ENCODE peak calls at places on chromosomes 16 and 17, in eight cellular contexts. One of them, this sample, is unnamed.
A peak's percentile ranks its signal among the peaks of the same experiment; 100 is the strongest.

GRCh38 chr17:42347198-42347597 is 41.0 kb downstream of the STAT3 start:
- DNase-seq in fibroblast of pulmonary artery: peak; percentile 72
- DNase-seq in mucosa of descending colon: no peak
- DNase-seq in fibroblast of mammary gland: peak; percentile 90
- DNase-seq in epithelial cell of proximal tubule: no peak
- DNase-seq in cardiac fibroblast: peak; percentile 73
- DNase-seq in activated B cell treated with CpG ODN at 0.5 μM for 24 hours: no peak
- DNase-seq in CD8-positive, alpha-beta T cell: no peak
- DNase-seq in this sample: no peak

GRCh38 chr16:50611332-50611934 is 63.2 kb downstream of the NKD1 start:
- DNase-seq in epithelial cell of proximal tubule: no peak
- DNase-seq in CD8-positive, alpha-beta T cell: no peak
- DNase-seq in fibroblast of mammary gland: peak; percentile 39
- DNase-seq in cardiac fibroblast: peak; percentile 41
- DNase-seq in mucosa of descending colon: peak; percentile 26
- DNase-seq in fibroblast of pulmonary artery: peak; percentile 56
- DNase-seq in activated B cell treated with CpG ODN at 0.5 μM for 24 hours: no peak
- DNase-seq in this sample: no peak

GRCh38 chr16:4273858-4274291 is 1.1 kb upstream of the TFAP4 start:
- DNase-seq in cardiac fibroblast: peak; percentile 71
- DNase-seq in fibroblast of pulmonary artery: peak; percentile 75
- DNase-seq in CD8-positive, alpha-beta T cell: peak; percentile 56
- DNase-seq in epithelial cell of proximal tubule: no peak
- DNase-seq in activated B cell treated with CpG ODN at 0.5 μM for 24 hours: peak; percentile 41
- DNase-seq in mucosa of descending colon: peak; percentile 79
- DNase-seq in fibroblast of mammary gland: peak; percentile 25
- DNase-seq in this sample: peak; percentile 35

GRCh38 chr17:7262192-7263070 is at the start of gene CLDN7:
- DNase-seq in epithelial cell of proximal tubule: no peak
- DNase-seq in cardiac fibroblast: no peak
- DNase-seq in CD8-positive, alpha-beta T cell: peak; percentile 14
- DNase-seq in fibroblast of pulmonary artery: no peak
- DNase-seq in mucosa of descending colon: peak; percentile 96
- DNase-seq in fibroblast of mammary gland: no peak
- DNase-seq in activated B cell treated with CpG ODN at 0.5 μM for 24 hours: peak; percentile 22
- DNase-seq in this sample: no peak

GRCh38 chr16:13436641-13437423 is 483.1 kb upstream of the ERCC4 start:
- DNase-seq in epithelial cell of proximal tubule: peak; percentile 100
- DNase-seq in mucosa of descending colon: no peak
- DNase-seq in activated B cell treated with CpG ODN at 0.5 μM for 24 hours: no peak
- DNase-seq in CD8-positive, alpha-beta T cell: no peak
- DNase-seq in cardiac fibroblast: no peak
- DNase-seq in fibroblast of pulmonary artery: no peak
- DNase-seq in fibroblast of mammary gland: peak; percentile 69
- DNase-seq in this sample: no peak

GRCh38 chr17:49438439-49438861 is 23.8 kb upstream of the PHB1 start:
- DNase-seq in mucosa of descending colon: no peak
- DNase-seq in fibroblast of pulmonary artery: no peak
- DNase-seq in CD8-positive, alpha-beta T cell: no peak
- DNase-seq in epithelial cell of proximal tubule: no peak
- DNase-seq in fibroblast of mammary gland: no peak
- DNase-seq in cardiac fibroblast: no peak
- DNase-seq in activated B cell treated with CpG ODN at 0.5 μM for 24 hours: no peak
- DNase-seq in this sample: no peak

GRCh38 chr17:17060001-17060929 is 18.0 kb downstream of the MPRIP start:
- DNase-seq in CD8-positive, alpha-beta T cell: no peak
- DNase-seq in epithelial cell of proximal tubule: no peak
- DNase-seq in fibroblast of mammary gland: no peak
- DNase-seq in fibroblast of pulmonary artery: no peak
- DNase-seq in activated B cell treated with CpG ODN at 0.5 μM for 24 hours: no peak
- DNase-seq in mucosa of descending colon: no peak
- DNase-seq in cardiac fibroblast: no peak
- DNase-seq in this sample: no peak

GRCh38 chr16:66416981-66417700 is 10.0 kb upstream of the BEAN1 start:
- DNase-seq in mucosa of descending colon: no peak
- DNase-seq in epithelial cell of proximal tubule: no peak
- DNase-seq in CD8-positive, alpha-beta T cell: no peak
- DNase-seq in fibroblast of mammary gland: peak; percentile 95
- DNase-seq in cardiac fibroblast: no peak
- DNase-seq in activated B cell treated with CpG ODN at 0.5 μM for 24 hours: no peak
- DNase-seq in fibroblast of pulmonary artery: no peak
- DNase-seq in this sample: no peak

GRCh38 chr17:81236784-81237183 is 2.1 kb downstream of the TEPSIN start:
- DNase-seq in epithelial cell of proximal tubule: no peak
- DNase-seq in mucosa of descending colon: no peak
- DNase-seq in cardiac fibroblast: no peak
- DNase-seq in activated B cell treated with CpG ODN at 0.5 μM for 24 hours: no peak
- DNase-seq in fibroblast of pulmonary artery: no peak
- DNase-seq in CD8-positive, alpha-beta T cell: no peak
- DNase-seq in fibroblast of mammary gland: no peak
- DNase-seq in this sample: no peak

GRCh38 chr17:691423-691822 is 23.2 kb downstream of the VPS53 start:
- DNase-seq in cardiac fibroblast: peak; percentile 26
- DNase-seq in fibroblast of mammary gland: peak; percentile 65
- DNase-seq in activated B cell treated with CpG ODN at 0.5 μM for 24 hours: no peak
- DNase-seq in fibroblast of pulmonary artery: peak; percentile 36
- DNase-seq in epithelial cell of proximal tubule: no peak
- DNase-seq in CD8-positive, alpha-beta T cell: no peak
- DNase-seq in mucosa of descending colon: no peak
- DNase-seq in this sample: no peak

GRCh38 chr16:19804538-19805323 is 79.9 kb downstream of the GPRC5B start:
- DNase-seq in activated B cell treated with CpG ODN at 0.5 μM for 24 hours: no peak
- DNase-seq in CD8-positive, alpha-beta T cell: peak; percentile 7
- DNase-seq in fibroblast of pulmonary artery: peak; percentile 53
- DNase-seq in cardiac fibroblast: peak; percentile 43
- DNase-seq in epithelial cell of proximal tubule: no peak
- DNase-seq in mucosa of descending colon: peak; percentile 61
- DNase-seq in fibroblast of mammary gland: no peak
- DNase-seq in this sample: no peak

GRCh38 chr17:30559656-30560055 is 82.4 kb downstream of the GOSR1 start:
- DNase-seq in activated B cell treated with CpG ODN at 0.5 μM for 24 hours: no peak
- DNase-seq in mucosa of descending colon: no peak
- DNase-seq in cardiac fibroblast: no peak
- DNase-seq in fibroblast of pulmonary artery: no peak
- DNase-seq in epithelial cell of proximal tubule: no peak
- DNase-seq in fibroblast of mammary gland: no peak
- DNase-seq in CD8-positive, alpha-beta T cell: no peak
- DNase-seq in this sample: no peak

GRCh38 chr16:57422026-57422944 is 17.7 kb downstream of the CCL17 start:
- DNase-seq in CD8-positive, alpha-beta T cell: no peak
- DNase-seq in fibroblast of pulmonary artery: peak; percentile 78
- DNase-seq in activated B cell treated with CpG ODN at 0.5 μM for 24 hours: no peak
- DNase-seq in cardiac fibroblast: peak; percentile 79
- DNase-seq in fibroblast of mammary gland: peak; percentile 65
- DNase-seq in mucosa of descending colon: no peak
- DNase-seq in epithelial cell of proximal tubule: no peak
- DNase-seq in this sample: no peak

DNA sequence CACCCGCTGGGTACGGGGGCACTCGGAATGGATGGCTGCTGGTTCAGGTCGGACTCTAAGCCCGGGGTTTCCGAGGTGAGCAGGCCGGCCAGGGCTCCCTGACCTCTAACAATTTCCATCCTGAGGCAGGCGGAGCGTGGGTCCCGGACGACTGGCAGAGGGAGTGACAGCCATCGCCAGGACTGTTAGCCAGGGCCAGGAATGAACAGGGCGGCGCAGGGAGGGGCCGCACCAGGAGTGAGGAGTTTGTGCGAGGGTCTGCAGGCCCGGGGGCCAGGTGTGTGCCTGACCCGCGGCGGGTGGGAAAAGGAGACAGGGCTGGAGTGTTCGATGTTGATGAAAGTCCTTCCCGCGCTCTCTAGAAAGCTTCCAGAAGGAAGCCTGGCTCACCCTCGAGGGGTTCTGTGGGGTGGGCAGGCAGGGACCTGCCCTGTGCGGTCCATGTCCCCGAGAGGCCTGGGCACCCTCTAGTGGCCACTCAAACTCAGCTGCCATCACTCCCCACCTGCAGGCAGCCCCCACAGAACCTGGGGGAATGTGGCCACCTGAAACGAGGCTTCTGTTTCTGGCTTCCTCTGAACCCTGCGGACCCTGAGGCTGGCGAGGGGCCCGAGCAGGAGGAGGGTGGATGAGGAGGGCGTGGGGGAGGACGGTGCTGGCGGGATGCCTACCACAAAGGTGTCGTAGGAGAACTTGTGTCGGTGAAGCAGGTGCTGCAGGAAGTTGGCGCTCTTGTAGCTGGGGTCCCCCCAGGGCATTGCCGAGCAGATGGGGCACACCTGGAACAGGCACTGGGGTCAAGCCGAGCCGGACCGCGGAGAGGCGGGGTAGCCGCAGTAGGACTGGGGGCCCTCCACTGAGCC is 8.1 kb downstream of the RNF166 start:
- DNase-seq in activated B cell treated with CpG ODN at 0.5 μM for 24 hours: no peak
- DNase-seq in cardiac fibroblast: no peak
- DNase-seq in CD8-positive, alpha-beta T cell: peak; percentile 53
- DNase-seq in fibroblast of pulmonary artery: no peak
- DNase-seq in mucosa of descending colon: no peak
- DNase-seq in epithelial cell of proximal tubule: no peak
- DNase-seq in fibroblast of mammary gland: no peak
- DNase-seq in this sample: no peak
- TF ChIP-seq CTCF in activated B cell treated with CpG ODN at 0.5 μM for 24 hours: no peak
- TF ChIP-seq CTCF in cardiac fibroblast: peak; percentile 19
- TF ChIP-seq CTCF in CD8-positive, alpha-beta T cell: no peak
- TF ChIP-seq CTCF in fibroblast of pulmonary artery: peak; percentile 22
- TF ChIP-seq CTCF in mucosa of descending colon: no peak
- TF ChIP-seq CTCF in epithelial cell of proximal tubule: peak; percentile 53
- TF ChIP-seq CTCF in fibroblast of mammary gland: peak; percentile 10
- TF ChIP-seq CTCF in this sample: peak; percentile 40

GRCh38 chr16:48607056-48607825 is 2.7 kb downstream of the N4BP1 start:
- DNase-seq in CD8-positive, alpha-beta T cell: no peak
- DNase-seq in cardiac fibroblast: peak; percentile 28
- DNase-seq in fibroblast of mammary gland: peak; percentile 68
- DNase-seq in epithelial cell of proximal tubule: no peak
- DNase-seq in activated B cell treated with CpG ODN at 0.5 μM for 24 hours: no peak
- DNase-seq in fibroblast of pulmonary artery: peak; percentile 42
- DNase-seq in mucosa of descending colon: no peak
- DNase-seq in this sample: no peak

GRCh38 chr16:48602357-48603014 is 7.5 kb downstream of the N4BP1 start:
- DNase-seq in fibroblast of mammary gland: no peak
- DNase-seq in epithelial cell of proximal tubule: no peak
- DNase-seq in CD8-positive, alpha-beta T cell: no peak
- DNase-seq in cardiac fibroblast: no peak
- DNase-seq in mucosa of descending colon: no peak
- DNase-seq in activated B cell treated with CpG ODN at 0.5 μM for 24 hours: no peak
- DNase-seq in fibroblast of pulmonary artery: no peak
- DNase-seq in this sample: no peak

GRCh38 chr16:48605518-48606110 is 4.4 kb downstream of the N4BP1 start:
- DNase-seq in fibroblast of pulmonary artery: peak; percentile 30
- DNase-seq in epithelial cell of proximal tubule: no peak
- DNase-seq in activated B cell treated with CpG ODN at 0.5 μM for 24 hours: no peak
- DNase-seq in CD8-positive, alpha-beta T cell: no peak
- DNase-seq in cardiac fibroblast: no peak
- DNase-seq in fibroblast of mammary gland: no peak
- DNase-seq in mucosa of descending colon: no peak
- DNase-seq in this sample: no peak

GRCh38 chr16:48608452-48608851 is 1.5 kb downstream of the N4BP1 start:
- DNase-seq in fibroblast of pulmonary artery: no peak
- DNase-seq in CD8-positive, alpha-beta T cell: no peak
- DNase-seq in fibroblast of mammary gland: peak; percentile 46
- DNase-seq in epithelial cell of proximal tubule: no peak
- DNase-seq in cardiac fibroblast: no peak
- DNase-seq in activated B cell treated with CpG ODN at 0.5 μM for 24 hours: no peak
- DNase-seq in mucosa of descending colon: no peak
- DNase-seq in this sample: no peak

DNA sequence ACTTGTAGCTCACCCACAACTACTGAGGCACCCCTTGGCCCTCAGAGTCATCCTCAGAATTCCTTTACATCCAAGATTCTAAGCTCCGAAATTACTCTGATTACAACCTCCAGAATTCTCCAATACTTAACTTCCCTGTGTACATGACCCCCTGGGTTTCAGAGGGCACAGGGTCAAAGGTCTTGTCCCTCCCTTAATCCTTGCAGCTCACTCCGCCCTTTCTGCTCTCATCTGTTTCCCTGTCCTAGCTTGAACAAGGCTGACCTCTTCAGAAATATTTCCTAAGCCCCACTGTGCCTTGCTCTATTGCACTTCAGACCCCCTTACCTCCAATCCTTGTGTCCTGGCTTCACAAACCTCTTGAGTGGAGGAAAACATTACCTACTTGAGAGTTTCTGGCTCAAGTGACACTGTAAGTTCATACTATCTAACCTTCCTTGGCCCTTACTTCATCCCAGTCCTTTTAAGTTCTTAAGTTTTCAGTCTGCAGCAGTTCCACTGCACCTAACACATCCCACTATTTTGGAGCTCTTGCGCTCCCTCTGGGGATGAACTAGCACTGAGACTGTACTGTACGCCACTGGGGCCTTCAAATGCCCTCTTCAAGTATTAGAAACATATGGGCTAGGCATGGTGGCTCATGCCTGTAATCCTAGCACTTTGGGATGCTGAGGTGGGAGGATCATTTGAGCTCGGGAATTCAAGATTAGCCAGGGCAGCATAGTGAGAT is 6.2 kb downstream of the N4BP1 start:
- DNase-seq in epithelial cell of proximal tubule: no peak
- DNase-seq in cardiac fibroblast: no peak
- DNase-seq in CD8-positive, alpha-beta T cell: no peak
- DNase-seq in mucosa of descending colon: no peak
- DNase-seq in fibroblast of mammary gland: peak; percentile 24
- DNase-seq in fibroblast of pulmonary artery: no peak
- DNase-seq in activated B cell treated with CpG ODN at 0.5 μM for 24 hours: no peak
- DNase-seq in this sample: no peak
- TF ChIP-seq CTCF in epithelial cell of proximal tubule: no peak
- TF ChIP-seq CTCF in cardiac fibroblast: no peak
- TF ChIP-seq CTCF in CD8-positive, alpha-beta T cell: no peak
- TF ChIP-seq CTCF in mucosa of descending colon: no peak
- TF ChIP-seq CTCF in fibroblast of mammary gland: no peak
- TF ChIP-seq CTCF in fibroblast of pulmonary artery: no peak
- TF ChIP-seq CTCF in activated B cell treated with CpG ODN at 0.5 μM for 24 hours: no peak
- TF ChIP-seq CTCF in this sample: no peak

GRCh38 chr17:40241435-40241834 is 22.3 kb downstream of the WIPF2 start:
- DNase-seq in fibroblast of mammary gland: peak; percentile 17
- DNase-seq in fibroblast of pulmonary artery: no peak
- DNase-seq in activated B cell treated with CpG ODN at 0.5 μM for 24 hours: no peak
- DNase-seq in CD8-positive, alpha-beta T cell: no peak
- DNase-seq in epithelial cell of proximal tubule: no peak
- DNase-seq in mucosa of descending colon: no peak
- DNase-seq in cardiac fibroblast: no peak
- DNase-seq in this sample: no peak
- TF ChIP-seq CTCF in fibroblast of mammary gland: no peak
- TF ChIP-seq CTCF in fibroblast of pulmonary artery: no peak
- TF ChIP-seq CTCF in activated B cell treated with CpG ODN at 0.5 μM for 24 hours: no peak
- TF ChIP-seq CTCF in CD8-positive, alpha-beta T cell: no peak
- TF ChIP-seq CTCF in epithelial cell of proximal tubule: no peak
- TF ChIP-seq CTCF in mucosa of descending colon: no peak
- TF ChIP-seq CTCF in cardiac fibroblast: no peak
- TF ChIP-seq CTCF in this sample: no peak

DNA sequence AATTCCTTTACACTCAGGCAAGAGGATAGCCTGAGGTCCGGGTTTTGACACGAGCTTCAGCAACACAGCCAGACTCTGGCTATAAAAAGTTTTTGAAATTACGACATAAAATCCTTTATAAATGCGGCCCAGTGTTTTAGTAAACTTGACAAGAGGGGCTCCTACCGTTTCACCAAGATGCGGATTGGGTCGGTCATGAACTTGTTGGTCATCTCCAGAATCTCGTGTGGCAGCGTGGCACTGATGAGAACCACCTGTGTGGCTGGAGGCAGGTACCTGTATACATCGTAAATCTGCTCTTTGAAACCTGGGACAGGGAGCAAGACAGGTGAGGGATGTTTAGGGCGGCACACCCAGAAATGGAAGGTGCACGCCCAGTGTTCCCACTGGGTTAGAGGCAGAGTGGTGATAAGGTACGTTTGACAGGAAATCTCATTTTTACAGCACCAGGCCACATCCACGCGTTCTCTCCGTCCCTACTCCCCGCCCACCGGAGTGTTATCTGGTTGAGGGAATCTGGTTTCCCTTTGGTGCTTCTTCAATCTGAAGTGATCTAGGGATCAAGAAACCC is 8.0 kb downstream of the EIF4A3 start:
- DNase-seq in cardiac fibroblast: no peak
- DNase-seq in mucosa of descending colon: no peak
- DNase-seq in fibroblast of pulmonary artery: no peak
- DNase-seq in fibroblast of mammary gland: no peak
- DNase-seq in CD8-positive, alpha-beta T cell: no peak
- DNase-seq in epithelial cell of proximal tubule: no peak
- DNase-seq in activated B cell treated with CpG ODN at 0.5 μM for 24 hours: no peak
- DNase-seq in this sample: no peak
- TF ChIP-seq CTCF in cardiac fibroblast: no peak
- TF ChIP-seq CTCF in mucosa of descending colon: no peak
- TF ChIP-seq CTCF in fibroblast of pulmonary artery: no peak
- TF ChIP-seq CTCF in fibroblast of mammary gland: no peak
- TF ChIP-seq CTCF in CD8-positive, alpha-beta T cell: no peak
- TF ChIP-seq CTCF in epithelial cell of proximal tubule: no peak
- TF ChIP-seq CTCF in activated B cell treated with CpG ODN at 0.5 μM for 24 hours: no peak
- TF ChIP-seq CTCF in this sample: no peak

This sample was measured in CD4-positive, alpha-beta T cell.